ENCODE peak calls at places on chromosomes 3 and 15, in five cellular contexts. V is posterior cingulate gyrus, L is NAMALWA, A is A549, Y is heart left ventricle. U is an unnamed sample.

GRCh38 chr3:150751781-150752263 is 11.1 kb downstream of the SIAH2 start:
- DNase-seq in L (no peak), V (no peak), A (no peak), Y (no peak), U (no peak)

GRCh38 chr3:18308096-18308495 is 117.0 kb downstream of the SATB1 start:
- DNase-seq in A (no peak), L (no peak), Y (no peak), V (no peak), U (no peak)

GRCh38 chr15:98776607-98777281 is 128.4 kb downstream of the IGF1R start:
- DNase-seq in V (no peak), L (peak; percentile 88), Y (peak; percentile 49), A (no peak), U (peak; percentile 41)

GRCh38 chr3:148962513-148962912 is 28.8 kb upstream of the GYG1 start:
- DNase-seq in V (no peak), A (peak; percentile 76), Y (no peak), L (no peak), U (no peak)

GRCh38 chr15:71549697-71550096 is 260.7 kb upstream of the NR2E3 start:
- DNase-seq in Y (peak; percentile 43), V (no peak), A (no peak), L (no peak), U (no peak)

GRCh38 chr3:159252274-159252673 is 450.4 kb downstream of the MFSD1 start:
- DNase-seq in A (no peak), Y (no peak), V (no peak), L (no peak), U (no peak)

GRCh38 chr3:32453346-32453745 is 49.3 kb downstream of the CMTM6 start:
- DNase-seq in L (no peak), A (peak; percentile 17), V (no peak), Y (no peak), U (no peak)

GRCh38 chr15:70023064-70023768 is 74.5 kb downstream of the TLE3 start:
- DNase-seq in Y (no peak), V (no peak), A (peak; percentile 24), L (peak; percentile 49), U (peak; percentile 32)

GRCh38 chr3:89262561-89262960 is 155.1 kb downstream of the EPHA3 start:
- DNase-seq in A (no peak), Y (no peak), V (no peak), L (no peak), U (no peak)

U was measured in DND-41.